ENCODE peak calls at places on chromosomes 2 and 18, in five cellular contexts. K is SK-N-SH, T is cardiac muscle cell, C is A549, X is endothelial cell of umbilical vein. A is an unnamed sample.

GRCh38 chr2:32277363-32277673 is 386 bp upstream of the YIPF4 start:
- DNase-seq in X (no peak), K (no peak), T (no peak), C (no peak), A (no peak)

GRCh38 chr2:172698041-172698863 is 37.4 kb upstream of the RAPGEF4 start:
- DNase-seq in K (no peak), X (peak; percentile 74), C (peak; percentile 49), T (no peak), A (peak; percentile 72)

GRCh38 chr2:145283131-145283530 is 763.2 kb upstream of the ZEB2 start:
- DNase-seq in K (no peak), X (no peak), T (no peak), C (no peak), A (no peak)

GRCh38 chr2:15359716-15360531 is 201.2 kb downstream of the NBAS start:
- DNase-seq in X (peak; percentile 89), K (no peak), T (no peak), C (no peak), A (peak; percentile 62)

GRCh38 chr2:25165992-25166618 is 2.3 kb downstream of the POMC start:
- DNase-seq in X (no peak), K (peak; percentile 73), T (peak; percentile 13), C (peak; percentile 26), A (peak; percentile 8)

GRCh38 chr2:239928457-239929350 is 96.4 kb downstream of the NDUFA10 start:
- DNase-seq in X (no peak), K (no peak), C (no peak), T (no peak), A (no peak)

GRCh38 chr2:96386470-96386869 is 50.9 kb downstream of the NCAPH start:
- DNase-seq in C (no peak), K (no peak), X (no peak), T (no peak), A (no peak)

GRCh38 chr2:96291751-96292150 is 13.6 kb downstream of the SNRNP200 start:
- DNase-seq in C (no peak), K (no peak), T (no peak), X (no peak), A (no peak)

GRCh38 chr2:218397502-218398436 is 1.9 kb upstream of the CTDSP1 start:
- DNase-seq in X (peak; percentile 57), T (peak; percentile 92), K (peak; percentile 44), C (peak; percentile 65), A (peak; percentile 79)

GRCh38 chr2:201798252-201798918 is 8.0 kb upstream of the CDK15 start:
- DNase-seq in K (no peak), X (peak; percentile 42), T (no peak), C (no peak), A (peak; percentile 85)

GRCh38 chr2:201466050-201466660 is 14.6 kb downstream of the STRADB start:
- DNase-seq in C (no peak), K (no peak), X (peak; percentile 71), T (no peak), A (peak; percentile 89)

GRCh38 chr2:37274354-37274965 is 43.0 kb downstream of the NDUFAF7 start:
- DNase-seq in C (no peak), K (no peak), X (no peak), T (no peak), A (peak; percentile 70)

GRCh38 chr18:8893628-8894231 is 188.4 kb downstream of the MTCL1 start:
- DNase-seq in C (no peak), K (no peak), X (no peak), T (no peak), A (no peak)

GRCh38 chr2:100793982-100794381 is 26.0 kb upstream of the NPAS2 start:
- DNase-seq in T (no peak), K (no peak), C (no peak), X (no peak), A (no peak)

GRCh38 chr2:85865539-85866164 is 23.1 kb downstream of the ST3GAL5 start:
- DNase-seq in T (no peak), K (no peak), X (no peak), C (no peak), A (no peak)

GRCh38 chr18:79527656-79528055 is 131.9 kb downstream of the NFATC1 start:
- DNase-seq in K (no peak), T (no peak), X (no peak), C (no peak), A (no peak)

GRCh38 chr2:40230186-40230585 is 221.7 kb downstream of the SLC8A1 start:
- DNase-seq in C (no peak), T (no peak), K (no peak), X (no peak), A (no peak)

GRCh38 chr18:75247601-75248421 is 37.2 kb downstream of the TSHZ1 start:
- DNase-seq in C (no peak), K (no peak), X (peak; percentile 86), T (no peak), A (peak; percentile 73)

GRCh38 chr2:239040152-239040761 is 192.4 kb downstream of the TWIST2 start:
- DNase-seq in K (no peak), C (no peak), T (no peak), X (no peak), A (no peak)

GRCh38 chr2:10835052-10835970 is 22.7 kb upstream of the PDIA6 start:
- DNase-seq in T (peak; percentile 72), K (peak; percentile 82), X (peak; percentile 39), C (peak; percentile 81), A (peak; percentile 74)

GRCh38 chr2:228614741-228615140 is 433.3 kb upstream of the SPHKAP start:
- DNase-seq in T (no peak), X (no peak), C (no peak), K (no peak), A (no peak)

GRCh38 chr2:160336091-160336490 is 136.0 kb upstream of the ITGB6 start:
- DNase-seq in C (no peak), K (no peak), T (no peak), X (no peak), A (peak; percentile 38)

GRCh38 chr2:70496819-70497218 is 56.8 kb downstream of the TGFA start:
- DNase-seq in X (no peak), T (no peak), C (no peak), K (no peak), A (no peak)

GRCh38 chr2:33278245-33278943 is 198.1 kb upstream of the RASGRP3 start:
- DNase-seq in K (no peak), C (no peak), T (no peak), X (no peak), A (no peak)

GRCh38 chr18:79587298-79588125 is 92.1 kb upstream of the CTDP1 start:
- DNase-seq in T (no peak), C (no peak), K (no peak), X (no peak), A (no peak)

GRCh38 chr2:7812231-7812995 is 869.4 kb upstream of the ID2 start:
- DNase-seq in X (no peak), T (no peak), K (no peak), C (no peak), A (peak; percentile 62)
- H3K4me3 ChIP-seq in X (no peak overlapping the region), T (no peak overlapping the region), K (no peak overlapping the region), C (no peak overlapping the region), A (no peak overlapping the region)

GRCh38 chr18:13538630-13539029 is 187.7 kb downstream of the FAM210A start:
- DNase-seq in C (no peak), T (no peak), K (no peak), X (no peak), A (no peak)

GRCh38 chr18:13540783-13541182 is 185.6 kb downstream of the FAM210A start:
- DNase-seq in T (no peak), C (no peak), K (no peak), X (no peak), A (no peak)

GRCh38 chr18:13539843-13540535 is 186.4 kb downstream of the FAM210A start:
- DNase-seq in K (no peak), C (no peak), X (peak; percentile 5), T (no peak), A (no peak)

GRCh38 chr18:13537022-13537780 is 189.2 kb downstream of the FAM210A start:
- DNase-seq in K (no peak), X (no peak), T (no peak), C (no peak), A (no peak)

GRCh38 chr18:13539050-13539449 is 187.3 kb downstream of the FAM210A start:
- DNase-seq in C (no peak), X (no peak), K (no peak), T (no peak), A (no peak)
- H3K4me1 ChIP-seq in C (peaks cover 55% of the 10 kb centered on the region), X (no peaks in the 10 kb centered on the region), K (no peaks in the 10 kb centered on the region), T (no peaks in the 10 kb centered on the region), A (peaks cover 13% of the 10 kb centered on the region)

DNA sequence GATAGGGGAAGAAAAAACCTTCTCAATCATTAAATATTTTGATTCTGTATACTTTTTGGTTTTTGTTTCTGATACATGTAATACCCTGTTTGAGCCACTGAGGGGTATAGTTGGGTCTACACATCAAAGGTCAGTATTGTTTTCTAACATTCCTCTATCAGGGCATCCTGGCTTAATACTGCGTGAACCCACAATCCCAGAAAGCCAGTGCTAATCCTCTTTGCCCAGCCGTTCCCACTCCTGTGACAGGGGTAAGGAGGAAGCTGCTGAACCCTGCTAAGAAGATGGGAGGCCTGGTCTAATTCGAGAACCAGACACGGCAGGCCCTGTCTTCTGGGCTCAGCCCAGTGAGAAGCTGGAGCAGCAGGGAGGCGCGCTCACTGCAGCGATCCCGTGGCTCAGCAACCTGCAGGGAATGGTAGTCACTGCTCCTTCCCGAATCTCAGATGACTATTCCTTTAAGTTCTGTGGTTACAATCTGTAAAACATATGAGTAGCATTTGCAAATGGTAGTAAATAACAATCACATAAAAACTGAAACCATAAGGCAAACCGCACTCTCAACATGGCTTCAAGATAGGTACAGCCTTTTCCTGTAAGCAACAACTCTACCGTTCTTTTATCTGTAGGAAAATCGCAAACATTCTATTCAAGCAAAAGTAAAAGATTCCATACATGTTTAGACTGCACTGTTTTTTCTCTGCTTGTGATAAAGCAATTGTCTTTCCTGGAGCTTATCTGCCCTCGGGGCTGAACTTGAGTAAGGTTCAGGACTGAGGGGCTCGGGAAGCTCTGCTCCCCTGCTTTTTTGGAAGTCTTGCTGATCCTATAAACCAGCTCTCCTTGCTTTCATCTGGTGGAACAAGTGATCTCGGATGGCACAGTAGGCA is 87.0 kb downstream of the EPB41L3 start:
- DNase-seq in T (peak; percentile 37), C (no peak), X (peak; percentile 79), K (peak; percentile 24), A (peak; percentile 72)
- H3K4me3 ChIP-seq in T (no peak overlapping the region), C (no peak overlapping the region), X (peak overlapping the region; percentile 46), K (no peak overlapping the region), A (peak overlapping the region; percentile 61)

DNA sequence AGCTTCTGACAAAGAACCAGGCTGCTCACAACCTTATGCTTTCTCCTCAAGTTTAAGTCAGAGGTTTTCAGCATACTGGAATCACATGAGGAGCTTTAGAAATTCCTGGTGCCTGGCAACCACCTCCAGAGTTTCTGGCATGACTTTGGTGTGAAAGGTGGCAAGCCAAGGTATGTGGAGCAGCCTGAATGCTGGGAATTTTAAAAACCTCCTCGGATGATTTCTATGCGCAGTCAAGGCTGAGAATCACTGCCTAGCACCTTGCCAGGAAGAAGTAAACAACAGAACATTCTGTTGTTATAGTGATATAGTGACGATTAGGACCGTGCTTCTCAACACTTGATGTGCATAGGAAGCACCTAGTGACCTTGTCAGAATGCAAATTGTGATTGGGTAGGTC is 11.7 kb downstream of the CCBE1 start:
- DNase-seq in T (no peak), X (no peak), K (no peak), C (no peak), A (no peak)
- H3K4me1 ChIP-seq in T (no peaks in the 10 kb centered on the region), X (no peaks in the 10 kb centered on the region), K (peaks cover 6% of the 10 kb centered on the region), C (no peaks in the 10 kb centered on the region), A (peaks cover 2% of the 10 kb centered on the region)

GRCh38 chr2:43131890-43132522 is 94.4 kb downstream of the ZFP36L2 start:
- DNase-seq in T (no peak), X (no peak), K (peak; percentile 45), C (no peak), A (no peak)
- H3K4me3 ChIP-seq in T (no peak overlapping the region), X (no peak overlapping the region), K (no peak overlapping the region), C (no peak overlapping the region), A (no peak overlapping the region)